ENCODE peak calls at places on chromosome 2, in eight cellular contexts. C is psoas muscle; S is tibial artery; P is stomach; N is heart left ventricle; E is left lung; Y is effector memory CD4-positive, alpha-beta T cell; H is right cardiac atrium. J is an unnamed sample.

GRCh38 chr2:199850718-199851498 is at the start of gene FTCDNL1:
- DNase-seq in C (peak; percentile 79), S (peak; percentile 40), P (peak; percentile 71), N (peak; percentile 74), E (peak; percentile 93), Y (peak; percentile 44), H (peak; percentile 86), J (peak; percentile 81)

GRCh38 chr2:10289891-10290290 is 12.8 kb upstream of the HPCAL1 start:
- DNase-seq in C (no peak), S (no peak), P (no peak), N (no peak), E (no peak), Y (no peak), H (peak; percentile 29), J (peak; percentile 55)

GRCh38 chr2:141660232-141660631 is 470.6 kb downstream of the LRP1B start:
- DNase-seq in C (no peak), S (no peak), P (no peak), N (no peak), E (peak; percentile 55), Y (no peak), H (no peak), J (no peak)

GRCh38 chr2:47536696-47537095 is 133.7 kb downstream of the MSH2 start:
- DNase-seq in C (no peak), S (no peak), P (no peak), N (no peak), E (no peak), Y (no peak), H (no peak), J (no peak)

GRCh38 chr2:165203689-165204559 is at the start of gene SCN3A:
- DNase-seq in C (no peak), S (no peak), P (peak; percentile 30), N (peak; percentile 23), E (no peak), Y (no peak), H (peak; percentile 35), J (no peak)

GRCh38 chr2:185628985-185629384 is 109.6 kb upstream of the FSIP2 start:
- DNase-seq in C (no peak), S (no peak), P (no peak), N (no peak), E (peak; percentile 1), Y (no peak), H (peak; percentile 8), J (no peak)

GRCh38 chr2:238428866-238429265 is 2.1 kb downstream of the ASB1 start:
- DNase-seq in C (no peak), S (no peak), P (no peak), N (no peak), E (no peak), Y (no peak), H (no peak), J (no peak)

GRCh38 chr2:134457765-134458202 is 203.9 kb downstream of the MGAT5 start:
- DNase-seq in C (no peak), S (no peak), P (peak; percentile 49), N (no peak), E (no peak), Y (no peak), H (no peak), J (no peak)

GRCh38 chr2:231527091-231527395 is 3.2 kb downstream of the NMUR1 start:
- DNase-seq in C (no peak), S (no peak), P (no peak), N (no peak), E (no peak), Y (no peak), H (no peak), J (no peak)

GRCh38 chr2:57981369-57981768 is 65.2 kb upstream of the VRK2 start:
- DNase-seq in C (no peak), S (no peak), P (no peak), N (no peak), E (no peak), Y (no peak), H (no peak), J (no peak)

GRCh38 chr2:212027681-212028628 is 510.6 kb downstream of the ERBB4 start:
- DNase-seq in C (no peak), S (no peak), P (no peak), N (no peak), E (no peak), Y (no peak), H (no peak), J (no peak)

GRCh38 chr2:60820416-60821132 is 60.8 kb upstream of the REL start:
- DNase-seq in C (no peak), S (no peak), P (no peak), N (no peak), E (no peak), Y (no peak), H (no peak), J (no peak)

GRCh38 chr2:119859528-119859927 is 99.8 kb downstream of the PTPN4 start:
- DNase-seq in C (no peak), S (no peak), P (no peak), N (no peak), E (no peak), Y (no peak), H (no peak), J (no peak)
- H3K27ac ChIP-seq in C (no peak overlapping the region), S (no peak overlapping the region), P (no peak overlapping the region), N (no peak overlapping the region), E (no peak overlapping the region), Y (no peak overlapping the region), H (no peak overlapping the region), J (no peak overlapping the region)

DNA sequence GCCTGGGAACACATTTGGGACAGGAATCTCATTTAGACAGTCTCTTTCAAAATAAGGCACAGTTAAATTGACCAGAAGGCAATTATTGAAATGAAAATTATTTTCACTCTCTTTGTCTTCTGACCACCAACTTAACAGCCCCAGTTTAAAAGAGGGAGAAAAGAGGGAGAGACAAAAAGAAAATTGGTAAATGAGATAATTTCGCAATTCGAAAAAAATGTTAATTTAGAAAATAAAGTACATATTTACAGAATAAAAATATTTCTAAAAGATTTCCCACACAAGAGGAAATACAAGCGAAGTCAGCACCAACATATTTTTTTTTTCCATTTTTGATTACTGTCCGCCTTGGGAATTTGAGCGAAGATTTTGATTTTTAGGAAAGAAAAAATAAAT is 4.8 kb downstream of the SP9 start:
- DNase-seq in C (no peak), S (no peak), P (no peak), N (no peak), E (no peak), Y (no peak), H (no peak), J (no peak)
- H3K4me1 ChIP-seq in C (peaks cover 34% of the 10 kb centered on the region), S (peaks cover 7% of the 10 kb centered on the region), P (peaks cover 82% of the 10 kb centered on the region), N (peaks cover 20% of the 10 kb centered on the region), E (peaks cover 66% of the 10 kb centered on the region), Y (peaks cover 69% of the 10 kb centered on the region), H (no peaks in the 10 kb centered on the region), J (no peaks in the 10 kb centered on the region)

DNA sequence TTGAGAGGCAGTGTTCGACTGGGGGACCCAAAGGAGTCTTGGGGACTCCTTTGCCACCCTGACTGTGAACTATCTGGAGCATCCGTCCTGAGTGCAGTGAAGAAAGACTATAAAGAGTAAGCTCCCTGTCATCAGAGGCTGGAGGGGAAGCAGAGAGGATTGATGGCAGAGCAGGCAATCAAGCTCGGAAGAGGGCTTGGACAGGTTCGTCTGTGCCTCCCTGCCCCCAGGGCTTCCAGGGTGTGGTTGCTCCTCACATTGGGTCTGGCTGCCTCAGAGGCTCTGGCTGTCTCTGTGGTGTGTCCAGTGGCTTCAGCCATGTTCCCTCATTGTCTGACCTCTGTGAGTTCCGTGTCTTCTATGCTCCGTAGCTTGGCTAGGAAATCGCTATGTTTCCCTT is 13.8 kb upstream of the EN1 start:
- DNase-seq in C (no peak), S (no peak), P (no peak), N (no peak), E (no peak), Y (no peak), H (no peak), J (no peak)
- H3K4me3 ChIP-seq in C (no peak overlapping the region), S (no peak overlapping the region), P (no peak overlapping the region), N (no peak overlapping the region), E (no peak overlapping the region), Y (no peak overlapping the region), H (no peak overlapping the region), J (no peak overlapping the region)

DNA sequence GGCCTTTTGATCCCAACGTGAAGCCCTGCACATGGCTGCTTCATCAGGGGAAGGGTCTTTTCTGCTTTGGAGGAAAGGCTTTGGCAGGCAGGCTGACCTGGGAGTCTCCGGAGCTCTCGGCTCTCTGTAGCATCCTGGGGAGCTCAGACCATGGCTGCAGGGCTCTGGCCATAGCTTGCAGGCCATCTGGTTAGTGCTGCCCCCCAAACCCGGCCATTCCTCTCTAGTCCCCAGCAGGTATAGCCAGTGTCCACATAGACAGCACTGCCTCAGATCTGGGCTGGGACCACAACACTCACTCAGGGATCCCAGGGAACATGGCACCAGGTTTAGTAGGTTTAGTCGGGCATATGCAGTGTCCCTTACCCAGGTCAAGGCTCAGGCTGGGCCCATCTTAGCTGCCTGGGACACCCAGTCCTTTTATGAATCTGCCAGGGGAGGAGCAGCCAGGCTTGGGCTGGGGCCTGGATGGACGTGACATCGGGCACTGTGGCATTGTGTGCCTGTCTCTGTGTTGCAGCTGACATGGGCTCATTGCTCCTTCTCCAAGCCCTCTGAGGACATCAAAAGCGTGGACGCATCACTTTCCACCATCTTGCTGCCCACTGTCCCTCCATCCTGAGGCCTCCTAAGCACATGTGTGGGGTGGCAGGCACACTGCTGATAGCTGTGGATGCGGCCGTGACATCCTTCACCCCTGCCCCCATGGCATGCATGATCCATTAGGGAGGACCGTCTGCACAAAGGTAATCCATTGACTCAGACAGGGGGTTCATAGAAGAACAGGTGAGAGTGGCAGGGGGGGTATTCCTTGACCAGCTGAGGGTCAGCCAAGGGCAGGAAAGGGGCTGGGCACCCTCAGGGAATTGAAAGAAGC is 19.2 kb upstream of the GPR35 start:
- DNase-seq in C (peak; percentile 7), S (no peak), P (no peak), N (peak; percentile 6), E (no peak), Y (no peak), H (no peak), J (peak; percentile 47)
- H3K27ac ChIP-seq in C (no peak overlapping the region), S (no peak overlapping the region), P (peak overlapping the region; percentile 66), N (no peak overlapping the region), E (no peak overlapping the region), Y (no peak overlapping the region), H (no peak overlapping the region), J (no peak overlapping the region)

GRCh38 chr2:69243652-69244051 is 143.4 kb downstream of the GFPT1 start:
- DNase-seq in C (no peak), S (no peak), P (no peak), N (no peak), E (no peak), Y (no peak), H (no peak), J (no peak)

GRCh38 chr2:69244889-69245288 is 142.1 kb downstream of the GFPT1 start:
- DNase-seq in C (no peak), S (no peak), P (no peak), N (no peak), E (no peak), Y (no peak), H (no peak), J (no peak)

GRCh38 chr2:69241039-69241586 is 145.9 kb downstream of the GFPT1 start:
- DNase-seq in C (no peak), S (no peak), P (no peak), N (no peak), E (no peak), Y (no peak), H (no peak), J (no peak)

GRCh38 chr2:69241664-69242063 is 145.4 kb downstream of the GFPT1 start:
- DNase-seq in C (no peak), S (no peak), P (no peak), N (no peak), E (no peak), Y (no peak), H (no peak), J (no peak)

DNA sequence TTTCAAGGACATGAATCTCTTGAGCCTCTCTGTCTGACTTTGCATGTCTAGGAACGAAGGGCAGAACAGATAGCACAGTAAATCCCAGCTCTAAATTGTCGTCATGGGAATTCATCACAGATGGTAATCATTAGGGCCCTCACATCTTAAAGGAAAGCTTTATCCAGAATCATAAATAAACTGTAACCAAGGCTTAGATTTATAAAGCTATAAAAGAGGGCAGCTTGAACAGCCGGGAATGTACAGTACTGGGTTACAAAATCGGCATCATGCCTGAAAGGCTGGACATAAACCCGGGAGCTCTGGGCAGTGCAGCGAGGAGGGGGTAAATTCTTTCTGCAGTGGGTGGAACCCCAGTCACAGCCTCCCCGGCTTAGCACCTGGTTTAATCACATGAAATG is 144.4 kb downstream of the GFPT1 start:
- DNase-seq in C (no peak), S (no peak), P (no peak), N (no peak), E (no peak), Y (no peak), H (no peak), J (no peak)
- H3K4me1 ChIP-seq in C (no peaks in the 10 kb centered on the region), S (no peaks in the 10 kb centered on the region), P (peaks cover 13% of the 10 kb centered on the region), N (no peaks in the 10 kb centered on the region), E (no peaks in the 10 kb centered on the region), Y (no peaks in the 10 kb centered on the region), H (no peaks in the 10 kb centered on the region), J (no peaks in the 10 kb centered on the region)